ENCODE peak calls at places on chromosomes 16 and 17, in eight cellular contexts. P, N, U, S, J, R, T and G are unnamed samples. For H3K9me3 and H3K27me3, the result is how much of the 10 kb centered on the place peaks cover.

GRCh38 chr17:46044286-46044928 is 45.4 kb downstream of the STH start:
- DNase-seq in S (peak), U (peak), N (peak), R (peak), J (peak), P (peak), T (no peak), G (no peak)

GRCh38 chr17:44840274-44840673 is 7.4 kb upstream of the HIGD1B start:
- DNase-seq in S (no peak), N (no peak), R (no peak), P (no peak), U (no peak), J (no peak), T (no peak), G (no peak)

GRCh38 chr17:80034977-80035686 is 540 bp downstream of the TBC1D16 start:
- DNase-seq in N (no peak), R (peak), P (peak), U (no peak), T (no peak), S (peak), J (no peak), G (no peak)

GRCh38 chr16:672851-673250 is 2.6 kb upstream of the RHBDL1 start:
- DNase-seq in N (no peak), J (no peak), S (no peak), R (no peak), U (no peak), P (no peak), T (no peak), G (no peak)

GRCh38 chr17:35160354-35161201 is 13.0 kb downstream of the UNC45B start:
- DNase-seq in S (no peak), U (no peak), N (no peak), R (no peak), J (no peak), P (no peak), T (no peak), G (no peak)

GRCh38 chr17:77495575-77495974 is 354.8 kb downstream of the SEC14L1 start:
- DNase-seq in U (peak), P (no peak), T (no peak), S (no peak), R (no peak), N (no peak), J (no peak), G (peak)

GRCh38 chr16:1492082-1492922 is 858 bp upstream of the TELO2 start:
- DNase-seq in J (no peak), R (no peak), P (no peak), N (no peak), U (no peak), S (no peak), T (no peak), G (no peak)

GRCh38 chr16:27318399-27319256 is 4.9 kb downstream of the IL4R start:
- DNase-seq in R (peak), T (no peak), J (peak), U (peak), S (peak), N (no peak), P (no peak), G (peak)

GRCh38 chr17:68238488-68238887 is 9.4 kb upstream of the AMZ2 start:
- DNase-seq in T (no peak), N (no peak), U (no peak), R (peak), J (peak), S (no peak), P (no peak), G (no peak)

GRCh38 chr16:73028263-73028662 is 19.7 kb downstream of the ZFHX3 start:
- DNase-seq in U (peak), T (no peak), J (no peak), P (peak), N (no peak), R (no peak), S (no peak), G (no peak)

GRCh38 chr16:75928295-75928694 is 202.0 kb upstream of the CPHXL start:
- DNase-seq in R (no peak), J (no peak), N (no peak), P (no peak), T (no peak), U (no peak), S (no peak), G (no peak)

GRCh38 chr16:56669005-56669839 is at the start of gene MT1H:
- DNase-seq in J (no peak), N (no peak), S (no peak), P (peak), T (no peak), R (no peak), U (no peak), G (no peak)

GRCh38 chr16:24018485-24018884 is 182.7 kb downstream of the PRKCB start:
- DNase-seq in P (no peak), R (no peak), S (no peak), U (no peak), N (no peak), J (no peak), T (no peak), G (no peak)

GRCh38 chr16:8660841-8661301 is 13.5 kb upstream of the ABAT start:
- DNase-seq in U (peak), T (no peak), J (peak), N (peak), R (no peak), S (peak), P (peak), G (peak)

GRCh38 chr17:32317353-32317752 is 24.6 kb downstream of the C17orf75 start:
- DNase-seq in J (no peak), N (no peak), U (no peak), P (no peak), R (no peak), S (no peak), T (no peak), G (no peak)

GRCh38 chr17:36939059-36939943 is 2.0 kb downstream of the LHX1 start:
- DNase-seq in J (no peak), T (no peak), S (no peak), N (no peak), R (no peak), U (no peak), P (no peak), G (no peak)

GRCh38 chr16:78669994-78670393 is 570.5 kb downstream of the WWOX start:
- DNase-seq in S (peak), N (no peak), P (no peak), U (no peak), J (no peak), R (no peak), T (no peak), G (peak)

GRCh38 chr16:57815987-57816745 is 13.9 kb upstream of the KIFC3 start:
- DNase-seq in T (peak), S (peak), U (peak), R (peak), N (peak), P (peak), J (peak), G (peak)

GRCh38 chr17:75995385-75995925 is 5.2 kb upstream of the CDK3 start:
- DNase-seq in P (no peak), S (no peak), N (no peak), U (no peak), R (no peak), T (no peak), J (no peak), G (no peak)

GRCh38 chr16:87832759-87833502 is 36.4 kb downstream of the SLC7A5 start:
- DNase-seq in T (no peak), P (no peak), N (no peak), U (no peak), R (no peak), J (no peak), S (no peak), G (no peak)

GRCh38 chr16:675884-676564 is 553 bp downstream of the RHBDL1 start:
- DNase-seq in P (no peak), T (no peak), U (no peak), J (no peak), S (no peak), R (no peak), N (no peak), G (no peak)

GRCh38 chr17:48952904-48953303 is 8.3 kb upstream of the SNF8 start:
- DNase-seq in R (no peak), P (no peak), U (no peak), T (no peak), S (no peak), J (no peak), N (no peak), G (no peak)

GRCh38 chr16:84396537-84397008 is 28.2 kb downstream of the ATP2C2 start:
- DNase-seq in T (no peak), P (no peak), N (peak), U (no peak), R (no peak), S (no peak), J (peak), G (no peak)

GRCh38 chr17:77837917-77838316 is 120.6 kb upstream of the TNRC6C start:
- DNase-seq in N (no peak), S (no peak), R (no peak), U (peak), T (no peak), J (no peak), P (no peak), G (no peak)

GRCh38 chr17:28572294-28573099 is 1.2 kb upstream of the PIGS start:
- DNase-seq in S (no peak), P (no peak), T (no peak), J (no peak), N (no peak), R (no peak), U (no peak), G (no peak)

GRCh38 chr17:55063857-55064485 is 95.4 kb downstream of the STXBP4 start:
- DNase-seq in S (no peak), P (no peak), T (no peak), N (no peak), R (no peak), J (no peak), U (no peak), G (no peak)

GRCh38 chr17:78915872-78916632 is 9.1 kb downstream of the TIMP2 start:
- DNase-seq in R (no peak), U (peak), J (peak), P (peak), N (no peak), S (peak), T (peak), G (peak)

GRCh38 chr17:46733837-46734516 is 84.5 kb downstream of the WNT3 start:
- DNase-seq in T (no peak), P (no peak), J (peak), R (no peak), U (no peak), S (no peak), N (no peak), G (no peak)

GRCh38 chr16:49523435-49524159 is 150.0 kb downstream of the C16orf78 start:
- DNase-seq in J (no peak), U (no peak), T (no peak), N (no peak), P (no peak), R (no peak), S (no peak), G (no peak)

GRCh38 chr16:17784073-17784472 is 313.3 kb upstream of the XYLT1 start:
- DNase-seq in P (no peak), S (no peak), J (no peak), T (no peak), R (no peak), U (no peak), N (no peak), G (no peak)

GRCh38 chr16:88619859-88620655 is 18.3 kb upstream of the IL17C start:
- DNase-seq in P (no peak), S (no peak), T (no peak), U (no peak), N (no peak), J (peak), R (peak), G (no peak)

GRCh38 chr17:63474174-63474913 is 2.5 kb upstream of the ACE start:
- DNase-seq in J (no peak), S (no peak), P (peak), U (no peak), T (no peak), N (peak), R (no peak), G (peak)

GRCh38 chr16:66225696-66226095 is 140.8 kb upstream of the CDH5 start:
- DNase-seq in N (no peak), T (no peak), U (no peak), P (no peak), R (no peak), S (no peak), J (no peak), G (no peak)

GRCh38 chr16:64417711-64418227 is 704.1 kb downstream of the CDH11 start:
- DNase-seq in N (no peak), P (no peak), S (no peak), J (no peak), T (no peak), R (no peak), U (no peak), G (no peak)

GRCh38 chr17:29617481-29618271 is 5.0 kb downstream of the CORO6 start:
- DNase-seq in U (peak), N (peak), R (peak), P (peak), T (no peak), S (no peak), J (no peak), G (peak)
- H3K27ac ChIP-seq in U (peak), N (no peak), R (peak), P (no peak), T (peak), S (no peak), J (no peak), G (peak)

DNA sequence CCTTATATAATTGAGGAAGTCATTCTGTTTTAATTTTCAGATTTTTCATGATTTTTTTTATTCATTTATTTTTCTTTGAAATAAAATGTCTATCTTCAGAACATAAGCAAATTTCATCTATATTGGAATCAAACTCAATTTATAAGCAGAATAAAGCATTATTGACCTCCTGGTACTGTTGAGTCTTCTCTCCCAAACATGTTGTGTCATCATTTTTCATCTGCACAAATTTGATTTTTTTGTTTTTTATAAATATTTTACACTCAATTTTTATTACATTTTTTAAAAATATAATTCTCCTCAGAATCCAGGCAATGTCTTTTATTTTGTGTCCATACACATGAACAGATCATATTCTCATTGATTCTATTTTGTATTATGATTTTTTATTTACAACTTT is 2363.9 kb downstream of the TP53TG3F start:
- DNase-seq in R (no peak), N (no peak), U (no peak), S (no peak), T (no peak), J (no peak), P (no peak), G (no peak)
- H3K9me3 ChIP-seq in R (under half), N (under half), U (under half), S (under half), T (under half), J (under half), P (under half), G (under half)

GRCh38 chr17:58414596-58414997 is 2.7 kb downstream of the RNF43 start:
- DNase-seq in R (no peak), P (peak), N (no peak), T (no peak), J (peak), U (no peak), S (no peak), G (no peak)

GRCh38 chr17:58416396-58416795 is 938 bp downstream of the RNF43 start:
- DNase-seq in N (no peak), R (no peak), J (no peak), S (no peak), T (no peak), U (no peak), P (no peak), G (no peak)

GRCh38 chr17:58416937-58417299 is 416 bp downstream of the RNF43 start:
- DNase-seq in T (no peak), J (no peak), P (no peak), U (no peak), N (no peak), R (no peak), S (no peak), G (no peak)

GRCh38 chr17:58415371-58416055 is 1.8 kb downstream of the RNF43 start:
- DNase-seq in N (peak), P (peak), S (no peak), T (no peak), U (no peak), J (no peak), R (no peak), G (peak)

DNA sequence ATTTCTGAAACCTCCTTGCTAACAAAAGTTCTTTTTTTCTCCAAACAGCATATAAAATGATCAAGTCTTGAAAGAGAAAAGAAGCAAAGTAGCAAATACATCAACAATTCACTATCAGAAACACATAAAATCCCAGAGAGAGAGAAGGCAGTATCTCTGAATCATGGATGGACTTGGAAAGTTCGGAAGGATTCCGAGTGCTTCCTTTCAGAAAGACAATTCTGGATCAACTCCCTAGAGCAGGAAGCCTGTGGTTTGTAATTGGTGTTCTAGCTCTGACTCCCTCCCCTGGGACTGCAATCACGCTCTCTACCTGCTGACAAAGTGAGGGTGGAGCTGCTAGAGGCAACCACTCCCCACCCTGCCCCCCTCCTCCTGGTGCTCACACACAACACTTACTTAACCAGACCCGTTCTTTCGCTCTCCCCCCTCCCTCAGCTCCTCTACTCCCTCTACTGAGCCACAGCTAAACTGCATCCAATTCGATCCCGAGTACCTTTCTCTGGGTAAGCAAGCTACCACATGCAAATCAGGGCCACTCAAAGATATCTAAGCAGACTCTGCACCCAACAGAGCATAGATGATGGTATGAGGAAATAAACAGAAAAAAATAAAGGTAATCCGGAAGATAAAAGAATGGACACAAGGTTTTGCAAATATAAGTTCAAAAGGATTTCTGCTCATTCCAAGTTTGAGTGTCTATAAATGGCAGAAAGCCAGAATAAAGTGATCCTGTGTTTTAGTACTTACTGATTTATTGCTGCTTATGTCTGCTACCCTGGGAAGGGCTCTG is at the start of gene RNF43:
- DNase-seq in P (peak), S (peak), U (peak), J (peak), N (peak), T (peak), R (peak), G (peak)
- H3K27me3 ChIP-seq in P (under half), S (under half), U (under half), J (under half), N (under half), T (under half), R (under half), G (under half)

GRCh38 chr16:6574146-6574545 is 758.5 kb upstream of the RBFOX1 start:
- DNase-seq in N (no peak), P (no peak), S (no peak), U (no peak), T (no peak), J (no peak), R (no peak), G (no peak)

GRCh38 chr16:6576646-6577045 is 756.0 kb upstream of the RBFOX1 start:
- DNase-seq in J (no peak), S (no peak), R (no peak), T (no peak), U (no peak), N (no peak), P (no peak), G (no peak)

GRCh38 chr16:6570520-6570919 is 762.1 kb upstream of the RBFOX1 start:
- DNase-seq in N (no peak), P (no peak), S (no peak), J (no peak), R (no peak), U (no peak), T (no peak), G (no peak)

GRCh38 chr16:6571044-6571443 is 761.6 kb upstream of the RBFOX1 start:
- DNase-seq in R (no peak), S (no peak), T (no peak), J (no peak), P (no peak), N (no peak), U (no peak), G (no peak)

DNA sequence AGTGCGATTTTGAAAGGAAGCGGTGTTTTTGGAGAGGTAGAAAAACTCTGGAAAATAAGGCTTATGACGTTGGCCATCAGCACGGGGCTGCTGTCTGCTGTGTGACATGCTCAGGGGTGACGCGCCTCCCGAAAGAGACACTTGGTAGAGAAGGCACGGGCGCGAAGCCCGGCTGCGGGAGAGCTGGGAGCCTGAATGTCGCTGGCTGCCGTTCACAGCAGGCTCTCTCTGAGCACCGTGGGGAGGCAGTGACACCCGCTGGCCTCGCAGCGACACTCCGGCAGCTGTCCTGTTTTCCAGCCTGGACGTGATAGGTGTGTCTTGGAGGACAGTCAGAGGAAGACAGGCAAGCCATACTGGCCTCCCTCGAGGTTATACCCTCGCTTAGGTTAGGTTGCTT is 759.1 kb upstream of the RBFOX1 start:
- DNase-seq in R (no peak), P (no peak), U (no peak), J (no peak), S (no peak), T (no peak), N (peak), G (peak)
- H3K27ac ChIP-seq in R (no peak), P (no peak), U (no peak), J (no peak), S (no peak), T (no peak), N (no peak), G (no peak)